ENCODE peak calls at places on chromosomes 7 and 10, in seven cellular contexts. One of them, this sample, is unnamed.

GRCh38 chr7:74424291-74424880 is 29.3 kb upstream of the GTF2IRD1 start:
- DNase-seq in iris pigment epithelial cell: no peak
- DNase-seq in SK-MEL-5: no peak
- DNase-seq in H54: no peak
- DNase-seq in ACHN: no peak
- DNase-seq in Caki2: no peak
- DNase-seq in activated naive CD4-positive, alpha-beta T cell treated with anti-CD3 and anti-CD28 coated beads, Interleukin-2, amount 50 U/mL, for 72 hours: no peak
- DNase-seq in this sample: no peak

GRCh38 chr10:132748545-132749427 is 37.2 kb downstream of the NKX6-2 start:
- DNase-seq in iris pigment epithelial cell: no peak
- DNase-seq in ACHN: no peak
- DNase-seq in SK-MEL-5: no peak
- DNase-seq in activated naive CD4-positive, alpha-beta T cell treated with anti-CD3 and anti-CD28 coated beads, Interleukin-2, amount 50 U/mL, for 72 hours: no peak
- DNase-seq in Caki2: no peak
- DNase-seq in H54: no peak
- DNase-seq in this sample: no peak

GRCh38 chr7:142859829-142860228 is 5.0 kb downstream of the EPHB6 start:
- DNase-seq in iris pigment epithelial cell: peak
- DNase-seq in ACHN: no peak
- DNase-seq in SK-MEL-5: peak
- DNase-seq in activated naive CD4-positive, alpha-beta T cell treated with anti-CD3 and anti-CD28 coated beads, Interleukin-2, amount 50 U/mL, for 72 hours: no peak
- DNase-seq in Caki2: no peak
- DNase-seq in H54: no peak
- DNase-seq in this sample: peak

GRCh38 chr10:120415709-120416330 is 41.2 kb upstream of the PLPP4 start:
- DNase-seq in activated naive CD4-positive, alpha-beta T cell treated with anti-CD3 and anti-CD28 coated beads, Interleukin-2, amount 50 U/mL, for 72 hours: no peak
- DNase-seq in Caki2: peak
- DNase-seq in H54: peak
- DNase-seq in iris pigment epithelial cell: peak
- DNase-seq in SK-MEL-5: no peak
- DNase-seq in ACHN: peak
- DNase-seq in this sample: peak

GRCh38 chr10:58063854-58064480 is 203.7 kb downstream of the IPMK start:
- DNase-seq in activated naive CD4-positive, alpha-beta T cell treated with anti-CD3 and anti-CD28 coated beads, Interleukin-2, amount 50 U/mL, for 72 hours: no peak
- DNase-seq in Caki2: no peak
- DNase-seq in H54: no peak
- DNase-seq in iris pigment epithelial cell: no peak
- DNase-seq in SK-MEL-5: no peak
- DNase-seq in ACHN: no peak
- DNase-seq in this sample: no peak

GRCh38 chr10:56537984-56538383 is 176.9 kb upstream of the ZWINT start:
- DNase-seq in Caki2: peak
- DNase-seq in activated naive CD4-positive, alpha-beta T cell treated with anti-CD3 and anti-CD28 coated beads, Interleukin-2, amount 50 U/mL, for 72 hours: no peak
- DNase-seq in iris pigment epithelial cell: peak
- DNase-seq in SK-MEL-5: no peak
- DNase-seq in H54: peak
- DNase-seq in ACHN: peak
- DNase-seq in this sample: peak

GRCh38 chr10:7529638-7530037 is 118.8 kb upstream of the SFMBT2 start:
- DNase-seq in SK-MEL-5: peak
- DNase-seq in iris pigment epithelial cell: no peak
- DNase-seq in ACHN: peak
- DNase-seq in Caki2: no peak
- DNase-seq in H54: no peak
- DNase-seq in activated naive CD4-positive, alpha-beta T cell treated with anti-CD3 and anti-CD28 coated beads, Interleukin-2, amount 50 U/mL, for 72 hours: no peak
- DNase-seq in this sample: peak

GRCh38 chr10:92407305-92408016 is 116.5 kb downstream of the MARCHF5 start:
- DNase-seq in ACHN: no peak
- DNase-seq in SK-MEL-5: peak
- DNase-seq in iris pigment epithelial cell: peak
- DNase-seq in activated naive CD4-positive, alpha-beta T cell treated with anti-CD3 and anti-CD28 coated beads, Interleukin-2, amount 50 U/mL, for 72 hours: no peak
- DNase-seq in H54: peak
- DNase-seq in Caki2: no peak
- DNase-seq in this sample: peak

GRCh38 chr7:64313740-64314491 is at the start of gene ZNF736:
- DNase-seq in iris pigment epithelial cell: peak
- DNase-seq in H54: peak
- DNase-seq in SK-MEL-5: peak
- DNase-seq in ACHN: no peak
- DNase-seq in Caki2: peak
- DNase-seq in activated naive CD4-positive, alpha-beta T cell treated with anti-CD3 and anti-CD28 coated beads, Interleukin-2, amount 50 U/mL, for 72 hours: peak
- DNase-seq in this sample: peak